ENCODE peak calls at places on chromosomes 16 and 17, in four cellular contexts. One of them, this sample, is unnamed.
A peak's percentile ranks its signal among the peaks of the same experiment; 100 is the strongest.

GRCh38 chr16:85369741-85370528 is 243.2 kb upstream of the GSE1 start:
- DNase-seq in adrenal gland: peak; percentile 68
- DNase-seq in ovary: no peak
- DNase-seq in prostate gland: peak; percentile 34
- DNase-seq in this sample: peak; percentile 84

GRCh38 chr16:7004266-7004665 is 328.4 kb upstream of the RBFOX1 start:
- DNase-seq in adrenal gland: no peak
- DNase-seq in ovary: no peak
- DNase-seq in prostate gland: no peak
- DNase-seq in this sample: no peak

GRCh38 chr17:50534222-50534978 is 1.9 kb downstream of the EPN3 start:
- DNase-seq in adrenal gland: peak; percentile 84
- DNase-seq in ovary: no peak
- DNase-seq in prostate gland: peak; percentile 74
- DNase-seq in this sample: no peak

GRCh38 chr16:88317619-88317977 is 65.2 kb upstream of the ZNF469 start:
- DNase-seq in adrenal gland: no peak
- DNase-seq in ovary: no peak
- DNase-seq in prostate gland: no peak
- DNase-seq in this sample: no peak

GRCh38 chr17:17004251-17004996 is 32.5 kb upstream of the TNFRSF13B start:
- DNase-seq in adrenal gland: no peak
- DNase-seq in ovary: peak; percentile 18
- DNase-seq in prostate gland: no peak
- DNase-seq in this sample: no peak

GRCh38 chr17:67679721-67680120 is 38.0 kb upstream of the NOL11 start:
- DNase-seq in adrenal gland: no peak
- DNase-seq in ovary: no peak
- DNase-seq in prostate gland: no peak
- DNase-seq in this sample: no peak

GRCh38 chr17:64216385-64217248 is 46.4 kb downstream of the TEX2 start:
- DNase-seq in adrenal gland: peak; percentile 34
- DNase-seq in ovary: peak; percentile 69
- DNase-seq in prostate gland: no peak
- DNase-seq in this sample: peak; percentile 40

GRCh38 chr16:83269541-83269940 is 538.2 kb upstream of the HSBP1 start:
- DNase-seq in adrenal gland: no peak
- DNase-seq in ovary: no peak
- DNase-seq in prostate gland: no peak
- DNase-seq in this sample: no peak

DNA sequence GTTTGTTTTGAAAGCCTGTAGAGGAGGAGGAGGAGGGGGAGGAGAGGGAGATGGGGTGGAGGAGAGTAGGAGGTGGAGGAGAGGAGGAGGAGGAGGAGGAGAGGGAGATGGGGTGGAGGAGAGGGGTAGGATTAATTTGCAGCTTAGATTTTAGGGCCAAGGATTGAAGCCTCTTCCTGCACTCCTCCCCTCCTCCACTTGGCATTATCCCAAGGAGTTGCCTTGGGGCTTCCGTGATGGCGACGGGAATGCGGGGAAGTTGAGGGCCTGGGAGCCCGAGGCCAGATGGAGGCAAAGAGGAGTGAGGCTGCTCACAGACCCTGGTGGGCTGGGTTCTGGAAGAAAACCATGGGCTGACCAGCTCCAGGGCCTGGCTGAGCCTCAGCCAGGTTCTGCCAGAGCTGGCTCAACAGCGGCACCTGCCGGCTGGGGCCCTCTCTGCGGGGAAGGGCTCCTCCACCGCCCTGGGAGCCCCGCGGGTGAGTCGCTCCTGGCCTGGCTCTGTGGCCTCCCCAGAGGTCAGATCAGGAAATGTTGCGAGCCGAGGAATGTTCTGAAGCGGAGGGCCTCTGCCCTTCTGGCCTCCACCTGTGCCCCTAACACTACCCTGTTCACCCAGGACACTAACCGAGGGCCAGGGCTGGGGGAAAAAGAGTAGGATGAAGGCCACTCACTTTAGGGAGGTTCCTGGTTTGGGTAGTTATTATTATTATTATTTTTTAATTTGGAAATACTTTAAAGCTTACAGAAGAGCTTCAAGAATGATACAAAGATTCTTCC is 23.9 kb upstream of the FMNL1 start:
- DNase-seq in adrenal gland: peak; percentile 94
- DNase-seq in ovary: peak; percentile 93
- DNase-seq in prostate gland: peak; percentile 80
- DNase-seq in this sample: peak; percentile 96
- H3K4me1 ChIP-seq in adrenal gland: peaks cover 3% of the 10 kb centered on the region
- H3K4me1 ChIP-seq in ovary: peaks cover 4% of the 10 kb centered on the region
- H3K4me1 ChIP-seq in prostate gland: no peaks in the 10 kb centered on the region
- H3K4me1 ChIP-seq in this sample: peaks cover 3% of the 10 kb centered on the region

GRCh38 chr16:51157698-51158097 is 6.6 kb upstream of the SALL1 start:
- DNase-seq in adrenal gland: no peak
- DNase-seq in ovary: no peak
- DNase-seq in prostate gland: no peak
- DNase-seq in this sample: no peak
- H3K27me3 ChIP-seq in adrenal gland: peaks cover 40% of the 10 kb centered on the region
- H3K27me3 ChIP-seq in ovary: no peaks in the 10 kb centered on the region
- H3K27me3 ChIP-seq in prostate gland: peaks cover 19% of the 10 kb centered on the region
- H3K27me3 ChIP-seq in this sample: peaks cover 43% of the 10 kb centered on the region

DNA sequence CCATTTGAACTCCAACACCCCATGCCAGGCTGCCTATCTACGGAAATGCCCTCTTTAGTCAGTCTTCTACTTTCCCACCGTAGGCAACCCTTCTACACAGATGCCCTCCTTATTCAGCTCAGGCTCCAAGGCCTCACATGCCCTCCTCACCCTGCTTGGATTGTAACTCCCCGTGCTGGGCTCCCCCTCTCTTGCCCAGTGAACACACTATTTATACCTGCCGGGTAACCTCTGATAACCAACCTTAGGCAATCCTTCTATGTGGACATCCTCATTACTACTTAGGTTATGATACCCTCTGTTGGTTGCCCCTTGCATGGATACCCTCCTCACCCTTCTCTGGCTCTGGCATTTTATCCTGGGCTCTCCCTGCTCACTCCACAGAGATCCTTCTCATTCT is 50.3 kb downstream of the NFAT5 start:
- DNase-seq in adrenal gland: no peak
- DNase-seq in ovary: no peak
- DNase-seq in prostate gland: no peak
- DNase-seq in this sample: no peak
- H3K4me1 ChIP-seq in adrenal gland: peaks cover 67% of the 10 kb centered on the region
- H3K4me1 ChIP-seq in ovary: peaks cover 4% of the 10 kb centered on the region
- H3K4me1 ChIP-seq in prostate gland: peaks cover 3% of the 10 kb centered on the region
- H3K4me1 ChIP-seq in this sample: peaks cover 4% of the 10 kb centered on the region

DNA sequence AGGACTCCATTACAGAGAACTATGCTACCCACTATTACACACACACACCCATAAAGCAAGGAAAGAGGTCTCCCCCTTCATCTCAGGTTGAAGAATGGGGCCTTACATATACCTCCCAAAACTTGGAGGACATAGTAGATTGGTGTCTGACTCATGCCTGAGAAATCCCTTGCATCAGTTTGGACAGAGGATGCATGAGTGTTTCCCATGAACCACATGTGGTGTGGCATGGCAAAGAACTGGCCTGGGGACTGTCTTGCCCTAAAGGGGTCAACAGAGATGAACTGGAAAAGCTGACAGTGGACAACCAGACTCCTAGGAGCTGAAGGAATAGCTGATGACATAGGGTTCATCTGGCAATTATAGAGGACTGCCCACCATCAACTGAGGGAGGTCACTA is 54.0 kb downstream of the DYNLRB2 start:
- DNase-seq in adrenal gland: no peak
- DNase-seq in ovary: no peak
- DNase-seq in prostate gland: no peak
- DNase-seq in this sample: no peak
- H3K27me3 ChIP-seq in adrenal gland: no peaks in the 10 kb centered on the region
- H3K27me3 ChIP-seq in ovary: no peaks in the 10 kb centered on the region
- H3K27me3 ChIP-seq in prostate gland: no peaks in the 10 kb centered on the region
- H3K27me3 ChIP-seq in this sample: no peaks in the 10 kb centered on the region

DNA sequence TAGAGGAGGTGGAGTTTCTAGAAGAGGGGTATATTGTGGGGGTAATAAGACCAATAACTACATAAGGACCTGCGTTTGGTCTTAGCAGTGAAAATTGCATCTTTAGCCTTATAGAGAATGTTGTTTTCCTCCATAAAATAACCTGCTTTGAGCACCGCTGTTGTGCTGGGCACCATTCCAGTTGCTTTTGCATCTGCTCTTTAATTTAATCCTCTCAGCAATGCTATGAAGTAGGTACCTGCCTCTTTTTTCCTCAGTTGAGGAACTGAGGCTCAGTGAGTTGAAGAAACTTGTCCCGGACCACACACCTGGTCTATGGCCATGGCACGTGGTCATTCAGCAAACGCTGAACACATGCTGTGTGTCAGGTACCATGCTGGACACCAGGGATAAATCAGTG is 238.1 kb downstream of the MSI2 start:
- DNase-seq in adrenal gland: no peak
- DNase-seq in ovary: no peak
- DNase-seq in prostate gland: no peak
- DNase-seq in this sample: no peak
- H3K4me1 ChIP-seq in adrenal gland: peaks cover 43% of the 10 kb centered on the region
- H3K4me1 ChIP-seq in ovary: peaks cover 18% of the 10 kb centered on the region
- H3K4me1 ChIP-seq in prostate gland: no peaks in the 10 kb centered on the region
- H3K4me1 ChIP-seq in this sample: peaks cover 3% of the 10 kb centered on the region

This sample was measured in BE2C.